ENCODE peak calls at places on chromosomes 2 and 18, in four cellular contexts. O is endodermal cell, W is GM12878, E is mesendoderm. N is an unnamed sample.

GRCh38 chr2:31199206-31199605 is 18.1 kb downstream of the CAPN14 start:
- DNase-seq in O (no peak), W (no peak), E (no peak), N (no peak)

GRCh38 chr2:20501974-20502373 is 55.1 kb downstream of the RHOB start:
- DNase-seq in O (no peak), W (no peak), E (no peak), N (no peak)

GRCh38 chr2:158890296-158890905 is 78.0 kb upstream of the TANC1 start:
- DNase-seq in O (no peak), W (no peak), E (no peak), N (no peak)

GRCh38 chr2:51003345-51004192 is 28.4 kb downstream of the NRXN1 start:
- DNase-seq in O (no peak), W (no peak), E (peak; percentile 24), N (no peak)

GRCh38 chr2:145185696-145186095 is 665.8 kb upstream of the ZEB2 start:
- DNase-seq in O (no peak), W (no peak), E (no peak), N (no peak)

GRCh38 chr2:186992597-186992996 is 143.6 kb upstream of the ZSWIM2 start:
- DNase-seq in O (no peak), W (no peak), E (no peak), N (no peak)

GRCh38 chr2:2673406-2673805 is 342.3 kb upstream of the MYT1L start:
- DNase-seq in O (no peak), W (no peak), E (peak; percentile 77), N (no peak)

GRCh38 chr2:103353754-103354153 is 591.9 kb downstream of the TMEM182 start:
- DNase-seq in O (no peak), W (no peak), E (no peak), N (no peak)

GRCh38 chr2:42327125-42327524 is 33.9 kb downstream of the COX7A2L start:
- DNase-seq in O (no peak), W (no peak), E (no peak), N (no peak)

GRCh38 chr2:126899786-126900185 is 1.1 kb downstream of the TEX51 start:
- DNase-seq in O (peak; percentile 22), W (no peak), E (no peak), N (no peak)

GRCh38 chr2:47512581-47513083 is 109.7 kb downstream of the MSH2 start:
- DNase-seq in O (peak; percentile 62), W (no peak), E (peak; percentile 79), N (no peak)

GRCh38 chr2:198424112-198424511 is 619.7 kb downstream of the PLCL1 start:
- DNase-seq in O (no peak), W (no peak), E (no peak), N (no peak)

GRCh38 chr2:38925982-38926381 is 36.3 kb downstream of the ARHGEF33 start:
- DNase-seq in O (peak; percentile 74), W (no peak), E (peak; percentile 55), N (no peak)

GRCh38 chr18:27780061-27780740 is 396.7 kb downstream of the CDH2 start:
- DNase-seq in O (no peak), W (no peak), E (no peak), N (no peak)

GRCh38 chr2:149601141-149601796 is 13.7 kb upstream of the MMADHC start:
- DNase-seq in O (no peak), W (no peak), E (no peak), N (no peak)

GRCh38 chr18:50268022-50268747 is 1.9 kb upstream of the CFAP53 start:
- DNase-seq in O (peak; percentile 96), W (peak; percentile 62), E (peak; percentile 87), N (no peak)

GRCh38 chr18:75178376-75178775 is 30.6 kb downstream of the PTGR3 start:
- DNase-seq in O (peak; percentile 58), W (no peak), E (no peak), N (no peak)

GRCh38 chr2:111712940-111713339 is 171.1 kb downstream of the ANAPC1 start:
- DNase-seq in O (no peak), W (no peak), E (no peak), N (no peak)

GRCh38 chr2:19357383-19358241 is 811 bp downstream of the OSR1 start:
- DNase-seq in O (peak; percentile 71), W (no peak), E (peak; percentile 27), N (no peak)

GRCh38 chr2:33083671-33084387 is 137.1 kb downstream of the LTBP1 start:
- DNase-seq in O (no peak), W (no peak), E (no peak), N (no peak)

GRCh38 chr2:182014284-182014683 is 28.6 kb downstream of the PPP1R1C start:
- DNase-seq in O (peak; percentile 63), W (no peak), E (peak; percentile 15), N (no peak)

GRCh38 chr18:47050468-47050867 is 15.0 kb upstream of the ELOA2 start:
- DNase-seq in O (no peak), W (no peak), E (peak; percentile 51), N (peak; percentile 26)

GRCh38 chr2:157620956-157621355 is 7.7 kb downstream of the ACVR1C start:
- DNase-seq in O (no peak), W (no peak), E (no peak), N (no peak)

GRCh38 chr2:128832946-128833560 is 514.4 kb upstream of the HS6ST1 start:
- DNase-seq in O (no peak), W (no peak), E (peak; percentile 6), N (no peak)

GRCh38 chr18:76495435-76496199 is 575 bp upstream of the ZNF516 start:
- DNase-seq in O (peak; percentile 84), W (no peak), E (peak; percentile 71), N (no peak)

GRCh38 chr2:133713049-133713580 is 144.9 kb upstream of the NCKAP5 start:
- DNase-seq in O (no peak), W (no peak), E (no peak), N (no peak)

GRCh38 chr2:205733648-205734047 is 51.3 kb downstream of the NRP2 start:
- DNase-seq in O (peak; percentile 74), W (no peak), E (peak; percentile 74), N (no peak)

GRCh38 chr2:216149741-216150140 is 40.6 kb downstream of the XRCC5 start:
- DNase-seq in O (no peak), W (no peak), E (no peak), N (no peak)

GRCh38 chr2:168180914-168181313 is 66.5 kb downstream of the STK39 start:
- DNase-seq in O (no peak), W (no peak), E (no peak), N (no peak)
- H3K9ac ChIP-seq in O (no peak overlapping the region), W (no peak overlapping the region), E (no peak overlapping the region), N (no peak overlapping the region)

DNA sequence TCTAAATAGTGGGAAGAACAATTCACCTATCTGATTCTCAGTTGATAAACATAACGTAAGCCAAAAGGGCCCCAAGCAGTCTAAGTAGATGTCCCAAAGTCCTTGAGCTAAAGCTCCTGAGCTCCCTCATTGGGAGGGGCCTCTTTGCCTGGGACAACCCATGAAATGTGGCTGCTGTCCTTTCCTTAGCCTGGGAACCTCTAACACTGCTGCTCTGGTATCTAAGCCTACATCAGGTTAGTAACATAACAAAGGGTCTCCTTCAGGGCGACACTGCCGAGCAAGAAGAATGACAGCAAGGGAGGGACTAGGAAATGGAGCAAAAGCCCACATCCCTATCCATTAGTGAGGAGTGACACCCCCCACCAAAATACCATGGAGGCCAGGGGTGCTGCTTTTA is 98.3 kb downstream of the MAPRE2 start:
- DNase-seq in O (peak; percentile 54), W (no peak), E (no peak), N (no peak)
- H3K36me3 ChIP-seq in O (no peaks in the 10 kb centered on the region), W (no peaks in the 10 kb centered on the region), E (no peaks in the 10 kb centered on the region), N (no peaks in the 10 kb centered on the region)

DNA sequence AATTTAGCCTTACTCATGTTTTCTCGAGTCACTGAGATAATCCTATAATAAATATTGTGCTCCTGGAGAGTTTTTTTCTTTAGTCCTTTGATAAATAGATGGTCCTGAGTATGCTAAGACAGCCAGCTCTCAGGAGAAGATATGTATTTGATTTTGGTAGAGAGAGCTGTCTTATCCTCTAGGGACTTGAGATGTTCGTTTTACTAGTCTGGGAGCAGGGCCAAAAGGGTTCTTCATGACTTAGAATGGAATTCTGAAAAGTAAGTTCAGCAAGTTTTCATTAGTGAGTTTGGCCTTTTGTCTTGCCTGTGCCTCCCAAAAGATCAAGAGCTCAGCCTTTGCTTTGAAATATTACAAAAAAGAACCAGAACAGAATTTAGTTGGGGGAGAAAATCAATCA is 246.7 kb downstream of the BABAM2 start:
- DNase-seq in O (no peak), W (no peak), E (no peak), N (peak; percentile 97)
- H3K9ac ChIP-seq in O (no peak overlapping the region), W (no peak overlapping the region), E (no peak overlapping the region), N (peak overlapping the region; percentile 59)

GRCh38 chr2:241133436-241133820 is 15.8 kb downstream of the PASK start:
- DNase-seq in O (no peak), W (no peak), E (no peak), N (no peak)
- H3K36me3 ChIP-seq in O (peaks cover 28% of the 10 kb centered on the region), W (peaks cover 17% of the 10 kb centered on the region), E (peaks cover 3% of the 10 kb centered on the region), N (peaks cover 31% of the 10 kb centered on the region)

GRCh38 chr2:118850901-118851268 is 3.4 kb upstream of the EN1 start:
- DNase-seq in O (no peak), W (no peak), E (peak; percentile 60), N (no peak)
- H3K9ac ChIP-seq in O (no peak overlapping the region), W (no peak overlapping the region), E (no peak overlapping the region), N (no peak overlapping the region)

DNA sequence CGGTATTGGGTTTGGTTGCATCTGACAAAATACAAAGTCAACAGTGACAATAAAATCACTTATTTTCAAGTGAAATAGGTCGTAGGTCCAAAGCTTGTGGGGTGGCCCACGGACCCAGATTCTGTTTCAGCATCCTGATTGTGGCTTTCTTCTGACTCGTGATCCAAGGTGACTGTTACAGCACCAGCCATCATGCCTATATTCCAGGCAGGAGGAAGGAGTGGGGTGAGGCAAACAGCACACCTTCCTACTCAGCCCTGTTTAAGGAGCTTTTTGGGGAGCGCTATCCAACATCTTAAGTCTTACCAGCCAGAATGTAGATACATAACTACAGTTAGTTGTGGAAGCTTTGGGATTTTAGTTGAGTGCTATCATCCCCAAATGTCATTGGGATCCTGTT is 8.7 kb upstream of the SNORC start:
- DNase-seq in O (peak; percentile 27), W (no peak), E (no peak), N (no peak)
- H3K36me3 ChIP-seq in O (peaks cover 48% of the 10 kb centered on the region), W (peaks cover 6% of the 10 kb centered on the region), E (peaks cover 8% of the 10 kb centered on the region), N (peaks cover 33% of the 10 kb centered on the region)

DNA sequence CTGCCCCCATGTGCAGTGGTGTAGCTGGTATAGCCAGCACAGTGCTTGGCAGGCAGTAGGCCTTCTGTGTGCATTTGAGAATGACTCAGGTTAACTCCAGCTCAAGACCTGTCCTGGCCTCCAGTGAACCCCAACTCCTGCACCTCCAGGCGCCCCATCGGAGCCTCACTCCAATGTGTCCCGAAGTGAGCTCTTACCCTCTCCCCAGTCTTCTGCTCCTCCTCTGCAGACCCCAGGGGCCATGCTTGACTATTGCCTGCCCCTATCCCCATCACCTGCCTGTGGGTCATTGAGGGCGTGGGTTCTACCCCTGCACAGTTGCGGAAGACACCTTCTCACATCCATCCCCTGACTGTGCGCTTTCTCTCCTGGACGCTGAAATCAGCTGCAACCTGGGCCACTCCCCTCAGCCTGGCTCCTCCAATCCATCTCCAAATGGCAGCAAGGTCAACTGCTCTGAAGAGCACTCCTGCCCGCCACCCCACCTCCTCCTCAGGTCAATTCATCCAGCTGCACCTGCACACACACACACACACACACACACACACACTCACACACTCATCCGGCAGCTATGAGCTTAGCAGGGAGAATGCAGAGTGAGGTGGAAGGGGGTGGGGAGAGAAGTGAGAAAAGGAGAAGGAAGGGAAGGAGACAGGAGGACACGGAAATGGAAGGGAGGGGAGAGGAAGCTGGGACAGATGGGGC is 130.3 kb upstream of the GLI2 start:
- DNase-seq in O (no peak), W (no peak), E (peak; percentile 19), N (no peak)
- H3K9ac ChIP-seq in O (no peak overlapping the region), W (no peak overlapping the region), E (no peak overlapping the region), N (no peak overlapping the region)